ENCODE peak calls at places on chromosomes 7 and 10, in nine cellular contexts. V, H, R, T, L, J, M, E and G are unnamed samples.

GRCh38 chr7:134761206-134761786 is 18.1 kb upstream of the CALD1 start:
- DNase-seq in E (no peak), M (no peak), H (no peak), T (no peak), L (no peak), V (no peak), R (no peak), J (peak), G (no peak)

GRCh38 chr10:22713853-22714523 is 390 bp downstream of the PIP4K2A start:
- DNase-seq in H (peak), J (no peak), T (no peak), M (no peak), L (no peak), E (no peak), V (no peak), R (peak), G (peak)

GRCh38 chr7:135263321-135263970 is 29.8 kb downstream of the STRA8 start:
- DNase-seq in E (no peak), R (no peak), L (no peak), V (no peak), H (no peak), M (no peak), J (no peak), T (no peak), G (no peak)

GRCh38 chr7:25496394-25497103 is 268.3 kb upstream of the NPVF start:
- DNase-seq in T (no peak), R (no peak), J (no peak), M (no peak), E (no peak), H (no peak), V (no peak), L (no peak), G (no peak)

GRCh38 chr10:53702489-53702888 is 929.9 kb upstream of the MBL2 start:
- DNase-seq in L (no peak), J (no peak), M (no peak), H (no peak), E (no peak), V (no peak), T (no peak), R (no peak), G (no peak)

GRCh38 chr10:19719320-19719719 is 96.9 kb upstream of the PLXDC2 start:
- DNase-seq in H (no peak), E (no peak), J (peak), M (peak), L (no peak), V (no peak), T (peak), R (peak), G (peak)

GRCh38 chr10:73857446-73857845 is 16.9 kb downstream of the CAMK2G start:
- DNase-seq in H (peak), R (no peak), V (no peak), T (no peak), M (no peak), J (peak), L (no peak), E (no peak), G (no peak)

GRCh38 chr10:119139464-119140067 is 25.9 kb downstream of the SFXN4 start:
- DNase-seq in R (peak), J (no peak), M (no peak), L (peak), V (peak), T (peak), H (peak), E (peak), G (peak)

DNA sequence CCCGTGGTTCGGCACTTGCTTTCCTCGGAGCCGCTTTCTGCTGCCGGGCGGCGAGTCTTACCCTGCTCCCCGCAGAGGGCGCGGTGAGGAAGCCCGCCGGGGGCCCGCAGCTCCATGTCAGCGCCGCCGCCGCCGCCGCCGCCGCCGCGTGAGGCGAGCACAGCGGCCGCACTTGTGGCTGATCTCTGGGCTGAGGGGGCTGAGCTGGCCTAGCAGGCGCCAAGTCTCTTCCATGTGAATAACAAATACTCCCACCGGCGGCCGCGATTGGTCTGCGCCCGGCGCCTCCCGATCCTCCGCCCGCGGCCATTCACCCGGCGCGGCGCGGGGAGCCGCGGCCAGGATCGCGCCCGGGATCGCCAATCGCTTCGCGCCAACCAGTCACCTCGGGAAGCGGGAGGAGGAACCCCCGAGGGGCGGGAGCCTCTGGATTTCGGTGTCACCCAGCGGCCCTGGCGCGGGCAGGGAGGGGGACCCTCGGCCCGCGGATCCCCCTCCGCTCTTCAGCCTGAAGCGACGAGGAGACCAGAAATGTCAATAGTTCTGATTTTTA is at the start of gene GRM8:
- DNase-seq in J (peak), L (no peak), E (peak), R (peak), T (peak), V (peak), M (no peak), H (peak), G (peak)
- TF ChIP-seq EZH2 in J (no peak), L (no peak), E (no peak), R (no peak), T (no peak), V (no peak), M (no peak), H (no peak), G (peak)

GRCh38 chr7:5586963-5587348 is 163.3 kb upstream of the TNRC18 start:
- DNase-seq in E (no peak), L (no peak), V (no peak), J (no peak), R (no peak), M (no peak), H (no peak), T (no peak), G (no peak)

GRCh38 chr7:5594616-5595544 is 171.2 kb upstream of the TNRC18 start:
- DNase-seq in J (no peak), E (no peak), T (peak), L (no peak), M (no peak), R (peak), V (no peak), H (peak), G (peak)

GRCh38 chr7:5589819-5590595 is 166.4 kb upstream of the TNRC18 start:
- DNase-seq in R (no peak), L (no peak), V (no peak), M (no peak), H (no peak), J (no peak), E (no peak), T (no peak), G (no peak)

GRCh38 chr7:5591547-5591899 is 167.9 kb upstream of the TNRC18 start:
- DNase-seq in J (peak), E (peak), R (peak), M (no peak), H (peak), L (no peak), T (peak), V (no peak), G (peak)

DNA sequence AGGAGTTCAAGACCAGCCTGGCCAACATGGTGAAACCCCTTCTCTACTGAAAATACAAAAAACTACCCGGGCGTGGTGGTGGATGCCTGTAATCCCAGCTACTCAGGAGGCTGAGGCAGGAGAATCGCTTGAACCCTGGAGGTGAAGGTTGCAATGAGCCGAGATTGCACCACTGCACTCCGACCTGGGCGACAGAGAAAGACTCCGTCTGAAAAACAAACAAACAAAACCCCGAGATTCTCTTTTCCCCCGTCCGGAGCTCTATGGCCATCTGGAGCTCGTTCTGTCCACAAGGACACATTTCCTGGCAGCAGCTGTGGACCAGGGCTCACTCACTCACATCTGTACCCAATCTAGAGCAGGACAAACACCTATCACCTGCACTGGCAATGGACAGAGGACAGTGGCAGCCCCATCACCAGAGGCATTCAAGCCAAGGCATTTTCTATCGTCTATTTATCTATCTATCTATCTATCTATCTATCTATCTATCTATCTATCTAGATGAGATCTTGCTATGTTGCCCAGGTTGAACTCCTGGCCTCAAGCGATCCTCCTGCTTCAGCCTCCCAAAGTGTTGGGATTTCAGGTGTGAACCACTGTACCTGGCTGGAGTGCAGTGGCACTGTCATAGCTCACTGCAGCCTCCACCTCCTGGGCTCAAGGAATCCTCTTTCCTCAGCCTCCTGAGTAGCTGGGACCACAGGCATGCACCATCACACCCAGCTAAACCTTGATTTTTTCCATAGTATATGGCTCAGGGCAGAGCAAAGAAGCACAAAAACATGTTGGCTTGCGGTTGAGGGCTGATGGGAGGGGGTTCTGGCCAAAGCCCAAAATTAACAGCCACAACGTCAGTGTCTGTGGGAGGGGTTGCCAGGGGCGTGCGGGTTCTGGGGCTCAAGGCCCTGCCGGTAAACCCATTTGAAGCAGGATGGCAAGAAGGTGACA is 167.2 kb upstream of the TNRC18 start:
- DNase-seq in R (no peak), M (no peak), T (peak), V (no peak), J (no peak), L (no peak), H (no peak), E (no peak), G (no peak)
- H3K9ac ChIP-seq in R (no peak), M (no peak), T (no peak), V (no peak), J (peak), L (peak), H (no peak), E (no peak), G (no peak)

GRCh38 chr7:141079223-141079622 is 5.4 kb downstream of the TMEM178B start:
- DNase-seq in E (no peak), L (no peak), R (no peak), T (no peak), H (no peak), V (no peak), J (no peak), M (no peak), G (no peak)

GRCh38 chr7:141074997-141075396 is 1.1 kb downstream of the TMEM178B start:
- DNase-seq in M (no peak), R (no peak), H (no peak), T (no peak), E (no peak), V (no peak), L (no peak), J (no peak), G (no peak)

GRCh38 chr7:141073641-141074161 is at the start of gene TMEM178B:
- DNase-seq in J (no peak), M (no peak), T (no peak), E (no peak), V (no peak), R (peak), L (no peak), H (no peak), G (peak)

GRCh38 chr7:141074162-141074989 is 512 bp downstream of the TMEM178B start:
- DNase-seq in J (no peak), L (no peak), R (peak), T (peak), V (no peak), E (no peak), H (no peak), M (no peak), G (peak)

DNA sequence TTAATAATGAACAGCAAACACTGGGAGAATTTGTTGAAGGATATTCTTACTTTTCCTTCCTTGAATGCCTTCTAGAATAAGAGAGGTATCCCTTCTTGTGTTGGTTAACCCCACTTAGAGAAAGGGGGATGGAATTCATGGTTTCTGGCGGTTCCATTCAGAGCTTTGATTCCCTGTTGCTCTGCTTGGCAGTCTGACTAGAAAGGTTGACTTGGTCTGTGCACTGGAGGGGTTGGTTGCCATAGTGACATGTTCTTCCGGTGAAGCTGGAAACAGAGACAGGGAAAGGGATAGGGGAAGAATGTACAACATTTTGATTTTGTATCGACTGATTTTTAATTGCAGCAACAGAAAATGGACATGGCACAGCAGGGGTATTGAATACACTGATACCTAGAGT is 2.5 kb downstream of the TMEM178B start:
- DNase-seq in L (no peak), J (no peak), T (no peak), H (no peak), E (no peak), V (no peak), R (no peak), M (no peak), G (no peak)
- H3K4me3 ChIP-seq in L (no peak), J (no peak), T (no peak), H (no peak), E (no peak), V (no peak), R (no peak), M (peak), G (no peak)

DNA sequence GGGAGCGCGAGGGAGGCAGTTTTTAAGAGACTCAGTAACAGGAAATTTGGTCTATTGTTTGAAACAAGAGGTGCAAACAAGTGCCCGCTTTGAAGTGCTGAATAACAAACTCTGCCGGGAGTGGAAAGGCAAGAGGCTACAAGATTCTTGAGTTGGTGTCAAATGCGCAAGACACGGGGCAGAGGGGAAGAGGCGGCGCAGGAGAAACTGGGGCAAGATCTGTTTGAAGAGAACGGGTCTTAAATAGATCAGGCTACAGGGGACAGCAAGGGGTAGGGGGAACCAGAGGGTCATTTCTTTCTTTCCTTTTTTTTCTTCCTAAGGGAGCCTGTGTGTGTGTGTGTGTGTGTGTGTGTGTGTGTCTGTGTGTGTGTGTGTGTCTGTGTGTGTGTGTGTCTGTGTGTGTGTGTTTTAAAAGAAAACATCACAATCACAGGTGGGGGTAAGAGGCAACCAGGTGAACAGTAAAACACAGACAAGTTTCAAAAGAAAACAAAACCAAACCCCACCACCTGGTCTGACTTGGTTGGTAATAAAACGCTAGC is 13.3 kb upstream of the CUX1 start:
- DNase-seq in M (no peak), V (peak), L (no peak), E (no peak), R (no peak), H (peak), J (no peak), T (no peak), G (peak)
- TF ChIP-seq EZH2 in M (no peak), V (no peak), L (no peak), E (no peak), R (no peak), H (no peak), J (peak), T (no peak), G (no peak)

DNA sequence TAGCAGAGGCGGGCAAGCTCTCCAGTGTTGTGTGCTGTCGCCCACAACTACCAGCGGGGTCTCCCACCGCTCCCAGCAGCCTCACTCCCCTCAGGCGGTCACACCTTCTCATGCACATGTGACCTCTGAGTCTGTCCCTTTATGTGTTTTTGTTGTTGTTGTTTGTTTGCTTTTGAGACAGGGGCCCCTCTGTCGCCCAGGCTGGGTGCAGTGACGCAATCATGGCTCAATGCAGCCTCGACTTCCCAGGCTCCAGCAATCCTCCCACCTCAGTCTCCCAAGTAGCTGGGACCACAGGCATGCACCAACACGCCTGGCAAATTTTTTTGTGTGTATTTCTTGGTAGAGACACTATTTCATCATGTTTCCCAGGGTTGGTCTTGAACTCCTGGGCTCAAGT is 1.5 kb downstream of the CPSF4 start:
- DNase-seq in E (no peak), M (no peak), T (peak), J (peak), H (peak), V (no peak), L (no peak), R (no peak), G (peak)
- H3K9ac ChIP-seq in E (peak), M (peak), T (no peak), J (peak), H (no peak), V (peak), L (peak), R (peak), G (peak)

GRCh38 chr7:3107228-3107763 is 63.6 kb upstream of the CARD11 start:
- DNase-seq in E (no peak), R (peak), L (no peak), V (no peak), J (no peak), H (no peak), T (no peak), M (no peak), G (no peak)
- H3K4me3 ChIP-seq in E (no peak), R (no peak), L (no peak), V (no peak), J (no peak), H (no peak), T (no peak), M (no peak), G (no peak)

GRCh38 chr7:27101906-27102577 is 441 bp downstream of the HOXA2 start:
- DNase-seq in L (no peak), J (peak), R (no peak), H (no peak), E (no peak), M (no peak), T (peak), V (no peak), G (no peak)

GRCh38 chr7:27104244-27105149 is 2.0 kb upstream of the HOXA2 start:
- DNase-seq in V (no peak), T (peak), M (no peak), H (no peak), R (no peak), J (peak), E (no peak), L (no peak), G (no peak)

GRCh38 chr7:27103489-27104226 is 1.2 kb upstream of the HOXA2 start:
- DNase-seq in J (peak), E (no peak), T (peak), M (no peak), R (no peak), V (no peak), H (peak), L (no peak), G (no peak)

GRCh38 chr7:27101188-27101905 is 1.1 kb downstream of the HOXA2 start:
- DNase-seq in M (no peak), V (no peak), H (peak), E (no peak), T (peak), J (peak), R (no peak), L (no peak), G (no peak)

GRCh38 chr7:27102578-27103442 is at the start of gene HOXA2:
- DNase-seq in J (peak), V (no peak), T (peak), M (no peak), L (no peak), R (no peak), E (no peak), H (peak), G (no peak)
- TF ChIP-seq EZH2 in J (no peak), V (peak), T (no peak), M (peak), L (no peak), R (no peak), E (no peak), H (no peak), G (no peak)

GRCh38 chr7:22859676-22860290 is 37.1 kb upstream of the TOMM7 start:
- DNase-seq in J (peak), M (no peak), T (no peak), L (no peak), E (peak), H (peak), R (peak), V (no peak), G (peak)

GRCh38 chr7:22860784-22861482 is 38.3 kb upstream of the TOMM7 start:
- DNase-seq in E (peak), V (no peak), H (peak), M (no peak), T (no peak), J (no peak), R (peak), L (no peak), G (no peak)

GRCh38 chr7:22858274-22858639 is 35.6 kb upstream of the TOMM7 start:
- DNase-seq in T (no peak), M (no peak), J (no peak), L (no peak), R (no peak), E (no peak), H (no peak), V (no peak), G (no peak)

GRCh38 chr7:22860337-22860736 is 37.7 kb upstream of the TOMM7 start:
- DNase-seq in J (no peak), T (no peak), V (no peak), L (no peak), E (no peak), M (no peak), H (no peak), R (no peak), G (no peak)

DNA sequence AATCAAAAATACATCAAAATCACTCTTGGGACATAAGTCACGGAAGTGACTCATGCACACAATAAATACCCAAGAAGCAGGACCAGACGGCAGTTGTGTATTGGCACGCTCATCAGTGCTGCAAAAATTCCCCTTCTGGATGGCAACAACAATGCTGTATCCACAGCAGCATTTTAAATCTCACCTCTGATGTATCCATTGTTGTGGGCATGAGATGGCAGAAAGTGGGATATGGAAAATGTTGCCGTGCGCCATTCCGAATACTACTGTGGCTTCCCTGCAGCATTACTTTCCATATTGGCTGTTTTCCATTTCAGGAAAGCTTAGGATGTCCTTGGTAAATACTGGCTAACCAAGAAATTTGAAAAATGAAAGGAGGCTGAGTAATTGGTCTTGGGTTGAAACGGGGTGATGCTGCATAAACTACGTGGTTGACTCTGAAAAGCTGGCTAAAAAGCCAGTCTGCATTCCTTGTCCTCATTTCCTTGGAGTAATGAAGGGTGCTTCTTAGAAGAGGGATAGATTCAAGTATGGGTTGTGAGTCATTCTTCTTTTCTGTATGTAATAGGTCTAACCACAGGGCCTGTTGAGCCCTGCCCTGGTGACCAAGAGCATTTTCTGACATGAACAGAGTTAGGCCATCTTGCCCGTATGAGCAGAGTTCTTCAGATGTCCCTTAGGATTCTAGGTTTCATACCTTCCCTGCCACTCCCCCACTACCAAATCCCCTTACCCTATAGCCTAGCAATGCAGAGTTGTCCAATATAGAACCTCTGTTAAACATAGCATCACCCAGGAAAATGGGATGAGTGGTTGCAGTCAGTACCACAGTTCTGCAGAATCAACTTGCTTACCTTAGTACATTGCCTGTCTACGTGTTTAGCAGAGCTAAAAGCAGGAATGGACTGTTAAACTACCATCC is 36.3 kb upstream of the TOMM7 start:
- DNase-seq in L (peak), M (no peak), E (no peak), V (no peak), R (peak), J (peak), T (peak), H (peak), G (peak)
- H3K9ac ChIP-seq in L (peak), M (peak), E (no peak), V (no peak), R (peak), J (peak), T (peak), H (peak), G (peak)